ENCODE peak calls at places on chromosome 2, in eight cellular contexts. Q, G, E, V, L, Z, B and P are unnamed samples.

GRCh38 chr2:39512434-39512935 is 75.4 kb upstream of the MAP4K3 start:
- DNase-seq in Q (no peak), G (no peak), E (no peak), V (no peak), L (no peak), Z (no peak), B (no peak), P (no peak)

GRCh38 chr2:19812166-19812565 is 89.6 kb downstream of the TTC32 start:
- DNase-seq in Q (no peak), G (no peak), E (no peak), V (no peak), L (no peak), Z (no peak), B (no peak), P (peak)

GRCh38 chr2:144354953-144355352 is 165.0 kb downstream of the ZEB2 start:
- DNase-seq in Q (no peak), G (no peak), E (peak), V (peak), L (no peak), Z (peak), B (peak), P (peak)

GRCh38 chr2:226409134-226409533 is 390.5 kb downstream of the IRS1 start:
- DNase-seq in Q (no peak), G (no peak), E (no peak), V (no peak), L (no peak), Z (no peak), B (peak), P (no peak)

GRCh38 chr2:695111-695510 is 17.9 kb upstream of the TMEM18 start:
- DNase-seq in Q (no peak), G (no peak), E (no peak), V (no peak), L (no peak), Z (no peak), B (no peak), P (no peak)

GRCh38 chr2:29920130-29920577 is 1.2 kb downstream of the ALK start:
- DNase-seq in Q (peak), G (peak), E (peak), V (peak), L (no peak), Z (no peak), B (peak), P (peak)

GRCh38 chr2:108535380-108535677 is 1.1 kb downstream of the LIMS1 start:
- DNase-seq in Q (no peak), G (no peak), E (peak), V (peak), L (no peak), Z (no peak), B (no peak), P (peak)

GRCh38 chr2:162462911-162463310 is 119.0 kb downstream of the GCA start:
- DNase-seq in Q (no peak), G (no peak), E (no peak), V (peak), L (no peak), Z (no peak), B (no peak), P (no peak)

GRCh38 chr2:239318790-239319189 is 82.0 kb downstream of the HDAC4 start:
- DNase-seq in Q (no peak), G (no peak), E (no peak), V (no peak), L (no peak), Z (peak), B (no peak), P (peak)

GRCh38 chr2:29326926-29327325 is 211.7 kb downstream of the CLIP4 start:
- DNase-seq in Q (no peak), G (no peak), E (no peak), V (peak), L (no peak), Z (no peak), B (no peak), P (no peak)

GRCh38 chr2:24054366-24055010 is 4.9 kb downstream of the FKBP1B start:
- DNase-seq in Q (no peak), G (no peak), E (no peak), V (no peak), L (no peak), Z (no peak), B (no peak), P (no peak)

GRCh38 chr2:226578879-226579278 is 220.7 kb downstream of the IRS1 start:
- DNase-seq in Q (peak), G (no peak), E (peak), V (peak), L (no peak), Z (peak), B (peak), P (peak)

GRCh38 chr2:191202209-191202721 is 42.9 kb upstream of the MYO1B start:
- DNase-seq in Q (no peak), G (no peak), E (peak), V (peak), L (peak), Z (peak), B (peak), P (peak)

GRCh38 chr2:136134126-136134525 is 16.2 kb upstream of the CXCR4 start:
- DNase-seq in Q (no peak), G (no peak), E (no peak), V (no peak), L (no peak), Z (no peak), B (no peak), P (no peak)

GRCh38 chr2:65349863-65350262 is 82.5 kb downstream of the SPRED2 start:
- DNase-seq in Q (no peak), G (no peak), E (peak), V (peak), L (peak), Z (peak), B (peak), P (peak)

GRCh38 chr2:111930875-111931274 is 32.5 kb downstream of the MERTK start:
- DNase-seq in Q (no peak), G (no peak), E (peak), V (peak), L (no peak), Z (peak), B (peak), P (peak)

GRCh38 chr2:119544075-119545031 is at the start of gene CFAP221:
- DNase-seq in Q (peak), G (peak), E (peak), V (peak), L (no peak), Z (peak), B (peak), P (peak)

GRCh38 chr2:68362749-68363148 is 2.3 kb upstream of the PLEK start:
- DNase-seq in Q (no peak), G (no peak), E (no peak), V (no peak), L (no peak), Z (no peak), B (no peak), P (no peak)

GRCh38 chr2:240519396-240520142 is 38.2 kb downstream of the ANKMY1 start:
- DNase-seq in Q (no peak), G (no peak), E (no peak), V (peak), L (no peak), Z (peak), B (peak), P (peak)

GRCh38 chr2:182836451-182836850 is 30.0 kb downstream of the FRZB start:
- DNase-seq in Q (no peak), G (no peak), E (no peak), V (no peak), L (no peak), Z (no peak), B (no peak), P (no peak)

GRCh38 chr2:130822766-130823165 is 13.9 kb upstream of the ARHGEF4 start:
- DNase-seq in Q (no peak), G (no peak), E (no peak), V (no peak), L (no peak), Z (no peak), B (no peak), P (no peak)

GRCh38 chr2:181158453-181158852 is 178.0 kb downstream of the UBE2E3 start:
- DNase-seq in Q (no peak), G (no peak), E (no peak), V (no peak), L (no peak), Z (peak), B (no peak), P (peak)

GRCh38 chr2:15112216-15112615 is 448.9 kb downstream of the NBAS start:
- DNase-seq in Q (peak), G (no peak), E (peak), V (peak), L (no peak), Z (peak), B (peak), P (peak)

GRCh38 chr2:232666051-232666805 is 30.9 kb upstream of the GIGYF2 start:
- DNase-seq in Q (no peak), G (no peak), E (no peak), V (no peak), L (no peak), Z (no peak), B (peak), P (no peak)

GRCh38 chr2:160220545-160221009 is 20.5 kb upstream of the ITGB6 start:
- DNase-seq in Q (no peak), G (no peak), E (no peak), V (no peak), L (no peak), Z (no peak), B (peak), P (no peak)

GRCh38 chr2:176963888-176964287 is 248.7 kb upstream of the HNRNPA3 start:
- DNase-seq in Q (no peak), G (no peak), E (no peak), V (no peak), L (no peak), Z (no peak), B (no peak), P (no peak)

GRCh38 chr2:200127852-200128251 is 172.5 kb downstream of the MAIP1 start:
- DNase-seq in Q (peak), G (no peak), E (no peak), V (peak), L (peak), Z (peak), B (no peak), P (peak)

GRCh38 chr2:120108049-120108448 is 95.2 kb downstream of the EPB41L5 start:
- DNase-seq in Q (peak), G (no peak), E (peak), V (peak), L (peak), Z (peak), B (peak), P (peak)

GRCh38 chr2:106542730-106543359 is 55.7 kb downstream of the CD8B2 start:
- DNase-seq in Q (peak), G (peak), E (peak), V (peak), L (no peak), Z (peak), B (peak), P (peak)

GRCh38 chr2:27369471-27370025 is 590 bp downstream of the EIF2B4 start:
- DNase-seq in Q (no peak), G (no peak), E (peak), V (peak), L (no peak), Z (peak), B (peak), P (peak)

GRCh38 chr2:169438476-169438875 is 40.8 kb upstream of the BBS5 start:
- DNase-seq in Q (no peak), G (no peak), E (no peak), V (no peak), L (no peak), Z (no peak), B (no peak), P (no peak)

GRCh38 chr2:200585730-200586643 is at the start of gene AOX1:
- DNase-seq in Q (no peak), G (peak), E (no peak), V (peak), L (no peak), Z (peak), B (peak), P (peak)

GRCh38 chr2:156687126-156687525 is 250.9 kb downstream of the GPD2 start:
- DNase-seq in Q (no peak), G (no peak), E (no peak), V (no peak), L (no peak), Z (no peak), B (no peak), P (no peak)

GRCh38 chr2:45323344-45323743 is 287.7 kb downstream of the SRBD1 start:
- DNase-seq in Q (no peak), G (no peak), E (no peak), V (no peak), L (no peak), Z (no peak), B (no peak), P (no peak)

GRCh38 chr2:45316576-45317338 is 294.3 kb downstream of the SRBD1 start:
- DNase-seq in Q (no peak), G (no peak), E (no peak), V (peak), L (no peak), Z (no peak), B (no peak), P (no peak)

GRCh38 chr2:45320956-45321355 is 290.1 kb downstream of the SRBD1 start:
- DNase-seq in Q (no peak), G (no peak), E (peak), V (no peak), L (no peak), Z (no peak), B (peak), P (no peak)

GRCh38 chr2:45318675-45319074 is 292.4 kb downstream of the SRBD1 start:
- DNase-seq in Q (no peak), G (no peak), E (no peak), V (no peak), L (no peak), Z (no peak), B (no peak), P (no peak)

DNA sequence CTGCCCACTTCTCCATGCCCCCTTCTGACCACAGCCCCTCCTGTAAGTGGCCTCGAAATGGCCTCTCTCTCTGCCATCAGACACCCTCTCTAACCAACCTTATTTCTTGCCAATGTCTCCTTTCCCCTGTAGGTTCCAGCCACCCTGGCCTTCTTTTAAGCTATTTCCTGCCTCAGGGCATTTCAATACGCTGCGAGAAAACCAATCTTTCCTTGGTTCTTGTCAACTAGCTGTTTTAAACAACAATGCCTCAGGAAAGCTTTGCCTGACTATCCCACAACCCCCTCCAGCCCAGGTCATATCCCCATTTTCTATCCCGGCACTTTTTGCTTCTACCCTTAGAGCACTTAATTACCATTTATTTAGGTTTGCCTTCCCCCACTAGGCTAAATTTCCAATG is 291.4 kb downstream of the SRBD1 start:
- DNase-seq in Q (no peak), G (no peak), E (no peak), V (no peak), L (no peak), Z (no peak), B (no peak), P (no peak)
- TF ChIP-seq CTCF in Q (no peak), G (no peak), E (no peak), V (no peak), L (no peak), Z (no peak), B (no peak), P (no peak)

GRCh38 chr2:37281916-37282315 is 42.7 kb downstream of the PRKD3 start:
- DNase-seq in Q (no peak), G (no peak), E (no peak), V (no peak), L (no peak), Z (no peak), B (no peak), P (no peak)
- TF ChIP-seq CTCF in Q (peak), G (no peak), E (peak), V (no peak), L (no peak), Z (no peak), B (peak), P (no peak)

GRCh38 chr2:235066895-235067294 is 115.1 kb downstream of the SH3BP4 start:
- DNase-seq in Q (no peak), G (no peak), E (no peak), V (no peak), L (no peak), Z (no peak), B (no peak), P (peak)
- TF ChIP-seq CTCF in Q (no peak), G (no peak), E (no peak), V (no peak), L (no peak), Z (no peak), B (no peak), P (no peak)

DNA sequence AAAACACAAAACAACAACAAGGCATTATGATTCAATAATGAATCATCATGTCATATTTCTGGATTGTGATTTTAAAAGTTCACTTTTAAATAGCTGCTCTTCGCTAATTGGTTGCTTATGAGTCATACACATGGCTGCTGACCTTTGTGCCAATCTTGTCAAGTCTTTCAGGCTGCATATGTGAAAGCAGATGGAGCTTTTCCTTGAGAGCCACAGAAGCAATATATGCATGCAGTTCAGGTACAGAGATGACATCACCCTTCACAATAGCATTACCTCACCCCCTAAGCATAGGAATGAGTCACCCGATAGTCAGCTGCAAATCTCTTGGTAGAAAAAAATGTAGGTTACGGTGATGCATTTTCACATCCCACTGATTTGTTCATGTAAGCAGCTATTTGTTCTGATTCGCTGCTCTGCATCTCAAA is 27.2 kb downstream of the EIF2AK3 start:
- DNase-seq in Q (peak), G (peak), E (peak), V (peak), L (peak), Z (peak), B (peak), P (peak)
- TF ChIP-seq CTCF in Q (no peak), G (no peak), E (no peak), V (no peak), L (no peak), Z (no peak), B (no peak), P (no peak)

GRCh38 chr2:220533485-220533884 is 906.1 kb downstream of the SLC4A3 start:
- DNase-seq in Q (peak), G (no peak), E (peak), V (peak), L (no peak), Z (peak), B (peak), P (peak)
- TF ChIP-seq CTCF in Q (no peak), G (peak), E (peak), V (no peak), L (peak), Z (peak), B (peak), P (peak)

GRCh38 chr2:141555876-141556470 is 574.8 kb downstream of the LRP1B start:
- DNase-seq in Q (no peak), G (no peak), E (no peak), V (peak), L (no peak), Z (no peak), B (no peak), P (peak)

GRCh38 chr2:141560723-141561122 is 570.1 kb downstream of the LRP1B start:
- DNase-seq in Q (no peak), G (no peak), E (no peak), V (no peak), L (no peak), Z (no peak), B (no peak), P (no peak)

GRCh38 chr2:141557329-141558098 is 573.3 kb downstream of the LRP1B start:
- DNase-seq in Q (peak), G (no peak), E (peak), V (peak), L (peak), Z (peak), B (peak), P (peak)

GRCh38 chr2:141554810-141555209 is 576.0 kb downstream of the LRP1B start:
- DNase-seq in Q (peak), G (no peak), E (peak), V (peak), L (peak), Z (peak), B (peak), P (peak)
- TF ChIP-seq CTCF in Q (peak), G (peak), E (peak), V (no peak), L (peak), Z (peak), B (peak), P (peak)

GRCh38 chr2:217959723-217960122 is 43.1 kb downstream of the TNS1 start:
- DNase-seq in Q (no peak), G (no peak), E (no peak), V (peak), L (no peak), Z (peak), B (no peak), P (no peak)

GRCh38 chr2:217960351-217960750 is 42.4 kb downstream of the TNS1 start:
- DNase-seq in Q (no peak), G (no peak), E (no peak), V (no peak), L (no peak), Z (no peak), B (no peak), P (no peak)

GRCh38 chr2:217958206-217958888 is 44.4 kb downstream of the TNS1 start:
- DNase-seq in Q (no peak), G (no peak), E (no peak), V (no peak), L (no peak), Z (no peak), B (no peak), P (no peak)

GRCh38 chr2:217956895-217957457 is 45.8 kb downstream of the TNS1 start:
- DNase-seq in Q (no peak), G (no peak), E (no peak), V (no peak), L (no peak), Z (no peak), B (no peak), P (no peak)

DNA sequence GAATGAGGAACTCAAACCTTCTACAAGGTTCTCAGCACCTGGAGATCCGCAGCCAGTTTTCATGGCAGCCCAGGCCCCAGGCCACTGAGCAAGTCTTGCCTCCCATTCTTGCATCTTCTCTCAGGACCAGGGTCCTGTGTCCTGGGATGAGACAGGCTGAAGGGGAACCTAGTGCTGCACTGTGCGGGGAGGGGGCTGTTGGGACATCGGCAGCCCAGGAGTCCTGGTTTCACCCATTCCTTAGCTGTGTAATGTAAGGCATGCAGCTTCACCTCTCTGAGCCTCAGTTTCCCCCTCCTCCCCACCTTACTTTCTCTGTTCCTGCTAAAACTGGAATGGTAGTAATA is 43.9 kb downstream of the TNS1 start:
- DNase-seq in Q (no peak), G (no peak), E (no peak), V (no peak), L (no peak), Z (no peak), B (no peak), P (no peak)
- TF ChIP-seq CTCF in Q (no peak), G (no peak), E (no peak), V (no peak), L (no peak), Z (no peak), B (no peak), P (no peak)